ENCODE peak calls at places on chromosomes 3 and 15, in four cellular contexts. One of them, this sample, is unnamed.
A peak's percentile ranks its signal among the peaks of the same experiment; 100 is the strongest.

GRCh38 chr3:168585544-168585943 is 489.8 kb upstream of the GOLIM4 start:
- DNase-seq in GM23338: no peak
- DNase-seq in PC-9: no peak
- DNase-seq in MM.1S: peak; percentile 16
- DNase-seq in this sample: no peak

GRCh38 chr15:44910981-44911625 is 45.4 kb upstream of the TERB2 start:
- DNase-seq in GM23338: no peak
- DNase-seq in PC-9: no peak
- DNase-seq in MM.1S: no peak
- DNase-seq in this sample: no peak

GRCh38 chr15:37877851-37878577 is 56.4 kb upstream of the TMCO5A start:
- DNase-seq in GM23338: no peak
- DNase-seq in PC-9: peak; percentile 45
- DNase-seq in MM.1S: no peak
- DNase-seq in this sample: no peak

GRCh38 chr15:98900382-98900781 is 107.2 kb downstream of the PGPEP1L start:
- DNase-seq in GM23338: peak; percentile 57
- DNase-seq in PC-9: no peak
- DNase-seq in MM.1S: no peak
- DNase-seq in this sample: peak; percentile 56

GRCh38 chr3:88203537-88204143 is 53.9 kb downstream of the C3orf38 start:
- DNase-seq in GM23338: peak; percentile 77
- DNase-seq in PC-9: no peak
- DNase-seq in MM.1S: peak; percentile 70
- DNase-seq in this sample: peak; percentile 71

GRCh38 chr15:38683382-38684242 is 119.0 kb upstream of the RASGRP1 start:
- DNase-seq in GM23338: peak; percentile 67
- DNase-seq in PC-9: no peak
- DNase-seq in MM.1S: peak; percentile 69
- DNase-seq in this sample: peak; percentile 63

GRCh38 chr15:90413411-90414379 is 25.7 kb downstream of the IQGAP1 start:
- DNase-seq in GM23338: no peak
- DNase-seq in PC-9: peak; percentile 85
- DNase-seq in MM.1S: no peak
- DNase-seq in this sample: no peak

GRCh38 chr3:60594025-60594424 is 657.2 kb downstream of the FHIT start:
- DNase-seq in GM23338: no peak
- DNase-seq in PC-9: no peak
- DNase-seq in MM.1S: no peak
- DNase-seq in this sample: no peak

GRCh38 chr3:58175429-58176184 is 35.2 kb downstream of the DNASE1L3 start:
- DNase-seq in GM23338: peak; percentile 55
- DNase-seq in PC-9: no peak
- DNase-seq in MM.1S: no peak
- DNase-seq in this sample: peak; percentile 33

GRCh38 chr15:31439328-31439727 is 112.7 kb downstream of the KLF13 start:
- DNase-seq in GM23338: peak; percentile 66
- DNase-seq in PC-9: no peak
- DNase-seq in MM.1S: peak; percentile 51
- DNase-seq in this sample: peak; percentile 50

GRCh38 chr3:185175370-185175987 is 22.6 kb upstream of the C3orf70 start:
- DNase-seq in GM23338: peak; percentile 67
- DNase-seq in PC-9: no peak
- DNase-seq in MM.1S: peak; percentile 72
- DNase-seq in this sample: peak; percentile 30

GRCh38 chr15:74489518-74490338 is 28.8 kb upstream of the UBL7 start:
- DNase-seq in GM23338: peak; percentile 88
- DNase-seq in PC-9: peak; percentile 48
- DNase-seq in MM.1S: peak; percentile 73
- DNase-seq in this sample: peak; percentile 82

GRCh38 chr3:190384241-190384863 is 3.6 kb upstream of the CLDN16 start:
- DNase-seq in GM23338: peak; percentile 47
- DNase-seq in PC-9: peak; percentile 64
- DNase-seq in MM.1S: peak; percentile 92
- DNase-seq in this sample: peak; percentile 28

GRCh38 chr3:185958626-185959025 is 20.8 kb upstream of the TRA2B start:
- DNase-seq in GM23338: no peak
- DNase-seq in PC-9: no peak
- DNase-seq in MM.1S: no peak
- DNase-seq in this sample: no peak

GRCh38 chr3:79140718-79141117 is 627.1 kb downstream of the ROBO1 start:
- DNase-seq in GM23338: no peak
- DNase-seq in PC-9: no peak
- DNase-seq in MM.1S: no peak
- DNase-seq in this sample: no peak

GRCh38 chr15:66698318-66698961 is 3.6 kb upstream of the SMAD6 start:
- DNase-seq in GM23338: peak; percentile 84
- DNase-seq in PC-9: peak; percentile 55
- DNase-seq in MM.1S: peak; percentile 38
- DNase-seq in this sample: peak; percentile 91

GRCh38 chr15:80536231-80536630 is 132.0 kb downstream of the ARNT2 start:
- DNase-seq in GM23338: peak; percentile 65
- DNase-seq in PC-9: no peak
- DNase-seq in MM.1S: no peak
- DNase-seq in this sample: no peak

GRCh38 chr3:123346726-123347125 is 102.2 kb downstream of the ADCY5 start:
- DNase-seq in GM23338: no peak
- DNase-seq in PC-9: no peak
- DNase-seq in MM.1S: no peak
- DNase-seq in this sample: no peak

GRCh38 chr3:106830334-106830733 is 546.9 kb upstream of the CCDC54 start:
- DNase-seq in GM23338: peak; percentile 80
- DNase-seq in PC-9: no peak
- DNase-seq in MM.1S: no peak
- DNase-seq in this sample: no peak

GRCh38 chr3:120113128-120114116 is 19.2 kb upstream of the GSK3B start:
- DNase-seq in GM23338: no peak
- DNase-seq in PC-9: peak; percentile 87
- DNase-seq in MM.1S: no peak
- DNase-seq in this sample: no peak

GRCh38 chr3:29026959-29027358 is 253.9 kb upstream of the RBMS3 start:
- DNase-seq in GM23338: no peak
- DNase-seq in PC-9: no peak
- DNase-seq in MM.1S: no peak
- DNase-seq in this sample: no peak

GRCh38 chr15:81071130-81071529 is 62.9 kb upstream of the CFAP161 start:
- DNase-seq in GM23338: no peak
- DNase-seq in PC-9: no peak
- DNase-seq in MM.1S: no peak
- DNase-seq in this sample: no peak

GRCh38 chr15:94168250-94168649 is 63.1 kb upstream of the MCTP2 start:
- DNase-seq in GM23338: peak; percentile 70
- DNase-seq in PC-9: no peak
- DNase-seq in MM.1S: peak; percentile 13
- DNase-seq in this sample: peak; percentile 11

GRCh38 chr15:79028411-79028964 is 62.1 kb downstream of the RASGRF1 start:
- DNase-seq in GM23338: peak; percentile 80
- DNase-seq in PC-9: no peak
- DNase-seq in MM.1S: peak; percentile 59
- DNase-seq in this sample: peak; percentile 64

GRCh38 chr15:23003736-23004135 is 23.6 kb upstream of the CYFIP1 start:
- DNase-seq in GM23338: no peak
- DNase-seq in PC-9: no peak
- DNase-seq in MM.1S: no peak
- DNase-seq in this sample: no peak

GRCh38 chr15:50315814-50316630 is 39.0 kb downstream of the GABPB1 start:
- DNase-seq in GM23338: peak; percentile 62
- DNase-seq in PC-9: peak; percentile 52
- DNase-seq in MM.1S: peak; percentile 45
- DNase-seq in this sample: peak; percentile 54

GRCh38 chr3:146468234-146468931 is 978 bp downstream of the PLSCR2 start:
- DNase-seq in GM23338: no peak
- DNase-seq in PC-9: no peak
- DNase-seq in MM.1S: no peak
- DNase-seq in this sample: no peak

GRCh38 chr3:45771166-45771775 is 25.1 kb downstream of the SLC6A20 start:
- DNase-seq in GM23338: no peak
- DNase-seq in PC-9: no peak
- DNase-seq in MM.1S: no peak
- DNase-seq in this sample: no peak

GRCh38 chr3:72178463-72179106 is 393.6 kb upstream of the PROK2 start:
- DNase-seq in GM23338: no peak
- DNase-seq in PC-9: no peak
- DNase-seq in MM.1S: no peak
- DNase-seq in this sample: no peak

GRCh38 chr3:189025866-189026265 is 145.9 kb upstream of the TPRG1 start:
- DNase-seq in GM23338: no peak
- DNase-seq in PC-9: no peak
- DNase-seq in MM.1S: no peak
- DNase-seq in this sample: no peak

GRCh38 chr15:48473667-48474066 is 142.4 kb downstream of the DUT start:
- DNase-seq in GM23338: no peak
- DNase-seq in PC-9: no peak
- DNase-seq in MM.1S: no peak
- DNase-seq in this sample: no peak
- H3F3A ChIP-seq in GM23338: no peaks in the 10 kb centered on the region
- H3F3A ChIP-seq in PC-9: no peaks in the 10 kb centered on the region
- H3F3A ChIP-seq in MM.1S: no peaks in the 10 kb centered on the region
- H3F3A ChIP-seq in this sample: no peaks in the 10 kb centered on the region

GRCh38 chr3:155354658-155355057 is 61.2 kb upstream of the STRIT1 start:
- DNase-seq in GM23338: no peak
- DNase-seq in PC-9: no peak
- DNase-seq in MM.1S: no peak
- DNase-seq in this sample: no peak

GRCh38 chr3:155352900-155353490 is 59.5 kb upstream of the STRIT1 start:
- DNase-seq in GM23338: peak; percentile 79
- DNase-seq in PC-9: peak; percentile 55
- DNase-seq in MM.1S: peak; percentile 68
- DNase-seq in this sample: peak; percentile 43

GRCh38 chr3:155360281-155360680 is 66.8 kb upstream of the STRIT1 start:
- DNase-seq in GM23338: no peak
- DNase-seq in PC-9: no peak
- DNase-seq in MM.1S: no peak
- DNase-seq in this sample: no peak

DNA sequence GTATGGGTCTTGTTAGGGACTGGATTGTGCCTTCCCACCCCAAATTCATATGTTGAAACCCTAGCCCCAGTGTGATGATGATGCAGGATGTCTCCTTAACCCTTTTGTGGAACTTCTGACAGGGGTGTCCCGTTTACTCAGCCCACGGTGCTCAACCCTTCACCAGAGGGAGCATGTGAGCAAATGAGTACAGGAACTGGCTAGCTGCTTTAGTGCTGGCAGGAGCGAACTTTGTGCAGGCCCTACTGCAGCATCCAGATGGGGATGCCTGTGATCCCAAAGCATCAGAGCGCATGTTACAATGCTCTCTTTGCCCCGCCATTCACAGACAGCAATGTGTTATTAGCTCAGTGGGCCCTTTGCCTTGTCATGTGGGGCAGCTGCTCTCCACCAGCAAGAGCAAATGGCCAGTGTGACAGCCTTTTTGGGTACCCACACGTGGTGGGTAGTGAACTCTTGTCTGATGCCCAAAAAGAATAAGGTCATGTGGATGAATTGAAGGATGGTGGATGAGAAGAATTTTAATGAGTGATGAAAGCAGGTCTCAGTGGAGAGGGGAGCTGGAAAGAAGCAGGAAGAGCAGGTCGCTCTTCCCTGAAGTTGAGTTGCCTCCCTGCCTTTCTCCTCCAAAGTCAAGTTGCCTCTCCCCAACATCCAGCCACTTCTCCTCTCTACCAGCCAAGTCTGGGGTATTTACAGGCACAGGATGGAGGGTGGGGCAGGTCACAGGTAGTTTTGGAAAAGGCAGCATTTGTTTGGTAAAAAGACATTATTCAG is 63.3 kb upstream of the STRIT1 start:
- DNase-seq in GM23338: peak; percentile 64
- DNase-seq in PC-9: no peak
- DNase-seq in MM.1S: no peak
- DNase-seq in this sample: peak; percentile 54
- TF ChIP-seq CTCF in GM23338: peak; percentile 49
- TF ChIP-seq CTCF in PC-9: no peak
- TF ChIP-seq CTCF in MM.1S: no peak
- TF ChIP-seq CTCF in this sample: peak; percentile 47

GRCh38 chr3:10542518-10542917 is 37.1 kb upstream of the ATP2B2 start:
- DNase-seq in GM23338: no peak
- DNase-seq in PC-9: no peak
- DNase-seq in MM.1S: no peak
- DNase-seq in this sample: no peak
- H3K4me2 ChIP-seq in GM23338: no peak overlapping the region
- H3K4me2 ChIP-seq in PC-9: no peak overlapping the region
- H3K4me2 ChIP-seq in MM.1S: no peak overlapping the region
- H3K4me2 ChIP-seq in this sample: no peak overlapping the region

DNA sequence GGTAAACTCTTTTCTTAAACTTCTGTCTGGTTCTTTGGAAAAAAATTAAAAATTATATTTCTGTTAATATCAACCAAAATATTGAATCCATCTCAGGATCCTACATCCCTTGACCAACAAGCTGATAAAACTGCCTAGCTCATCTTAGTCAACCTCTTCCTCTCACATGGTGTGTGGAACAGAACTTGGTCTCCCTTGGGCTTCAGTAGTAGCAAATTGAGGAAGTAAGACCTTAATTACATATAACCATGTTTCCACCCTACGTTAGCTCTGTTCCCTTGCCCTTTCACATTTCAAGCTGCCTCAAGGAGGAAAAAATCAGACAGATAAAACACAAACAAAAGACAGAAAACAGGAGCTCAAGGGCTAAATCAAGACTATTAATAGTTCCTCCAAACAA is 116.4 kb downstream of the GREM1 start:
- DNase-seq in GM23338: no peak
- DNase-seq in PC-9: no peak
- DNase-seq in MM.1S: no peak
- DNase-seq in this sample: no peak
- H3F3A ChIP-seq in GM23338: no peaks in the 10 kb centered on the region
- H3F3A ChIP-seq in PC-9: no peaks in the 10 kb centered on the region
- H3F3A ChIP-seq in MM.1S: no peaks in the 10 kb centered on the region
- H3F3A ChIP-seq in this sample: no peaks in the 10 kb centered on the region

GRCh38 chr3:63986147-63986546 is 37.1 kb downstream of the PSMD6 start:
- DNase-seq in GM23338: no peak
- DNase-seq in PC-9: no peak
- DNase-seq in MM.1S: no peak
- DNase-seq in this sample: peak; percentile 41
- TF ChIP-seq CTCF in GM23338: no peak
- TF ChIP-seq CTCF in PC-9: no peak
- TF ChIP-seq CTCF in MM.1S: no peak
- TF ChIP-seq CTCF in this sample: no peak

DNA sequence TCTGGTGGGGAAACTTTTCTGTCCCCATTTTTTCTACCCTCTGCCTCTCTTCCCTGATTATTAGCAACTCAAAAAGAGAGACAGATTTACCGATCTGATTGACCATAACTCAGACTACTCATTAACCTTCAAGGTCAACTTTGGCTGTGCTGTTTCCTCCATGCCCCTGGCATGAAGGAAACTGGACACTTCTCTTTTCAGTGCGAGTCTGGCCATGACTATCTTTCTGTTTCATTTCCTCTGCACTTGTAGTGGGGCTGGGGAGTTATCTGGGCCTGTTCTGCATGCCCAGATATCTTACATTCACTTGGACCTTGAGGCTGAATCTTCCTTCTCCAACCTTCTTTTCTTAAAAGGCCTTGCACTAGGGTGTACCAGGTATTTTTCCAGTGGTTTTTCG is 76.9 kb upstream of the SLCO2A1 start:
- DNase-seq in GM23338: no peak
- DNase-seq in PC-9: no peak
- DNase-seq in MM.1S: no peak
- DNase-seq in this sample: no peak
- H3K4me2 ChIP-seq in GM23338: no peak overlapping the region
- H3K4me2 ChIP-seq in PC-9: no peak overlapping the region
- H3K4me2 ChIP-seq in MM.1S: no peak overlapping the region
- H3K4me2 ChIP-seq in this sample: no peak overlapping the region